ENCODE peak calls at places on chromosomes 1 and 21, in ten cellular contexts. One of them, this sample, is unnamed.

GRCh38 chr21:45093064-45093532 is 18.7 kb downstream of the ADARB1 start:
- DNase-seq in H9: no peak
- DNase-seq in mucosa of descending colon: no peak
- DNase-seq in endothelial cell of umbilical vein: peak
- DNase-seq in transverse colon: no peak
- DNase-seq in AG04450: no peak
- DNase-seq in astrocyte of the spinal cord: no peak
- DNase-seq in dorsolateral prefrontal cortex: no peak
- DNase-seq in fibroblast of the aortic adventitia: no peak
- DNase-seq in left lung: no peak
- DNase-seq in this sample: no peak

GRCh38 chr1:43585596-43585995 is 54.9 kb downstream of the PTPRF start:
- DNase-seq in AG04450: no peak
- DNase-seq in fibroblast of the aortic adventitia: no peak
- DNase-seq in endothelial cell of umbilical vein: no peak
- DNase-seq in astrocyte of the spinal cord: no peak
- DNase-seq in left lung: no peak
- DNase-seq in transverse colon: peak
- DNase-seq in H9: no peak
- DNase-seq in dorsolateral prefrontal cortex: no peak
- DNase-seq in mucosa of descending colon: peak
- DNase-seq in this sample: no peak

GRCh38 chr1:43688594-43689000 is 18.7 kb upstream of the ST3GAL3 start:
- DNase-seq in endothelial cell of umbilical vein: peak
- DNase-seq in dorsolateral prefrontal cortex: no peak
- DNase-seq in mucosa of descending colon: no peak
- DNase-seq in AG04450: peak
- DNase-seq in H9: no peak
- DNase-seq in astrocyte of the spinal cord: peak
- DNase-seq in fibroblast of the aortic adventitia: peak
- DNase-seq in left lung: no peak
- DNase-seq in transverse colon: no peak
- DNase-seq in this sample: no peak

GRCh38 chr1:5847013-5847654 is 145.1 kb downstream of the NPHP4 start:
- DNase-seq in astrocyte of the spinal cord: peak
- DNase-seq in mucosa of descending colon: peak
- DNase-seq in AG04450: no peak
- DNase-seq in endothelial cell of umbilical vein: no peak
- DNase-seq in fibroblast of the aortic adventitia: peak
- DNase-seq in dorsolateral prefrontal cortex: no peak
- DNase-seq in left lung: no peak
- DNase-seq in H9: peak
- DNase-seq in transverse colon: no peak
- DNase-seq in this sample: no peak

GRCh38 chr21:44914176-44914874 is 6.4 kb downstream of the ITGB2 start:
- DNase-seq in fibroblast of the aortic adventitia: no peak
- DNase-seq in dorsolateral prefrontal cortex: no peak
- DNase-seq in H9: no peak
- DNase-seq in left lung: peak
- DNase-seq in endothelial cell of umbilical vein: no peak
- DNase-seq in astrocyte of the spinal cord: no peak
- DNase-seq in AG04450: no peak
- DNase-seq in transverse colon: peak
- DNase-seq in mucosa of descending colon: no peak
- DNase-seq in this sample: no peak

GRCh38 chr1:168264296-168264695 is 16.4 kb upstream of the TBX19 start:
- DNase-seq in endothelial cell of umbilical vein: no peak
- DNase-seq in AG04450: no peak
- DNase-seq in left lung: no peak
- DNase-seq in mucosa of descending colon: no peak
- DNase-seq in H9: no peak
- DNase-seq in transverse colon: no peak
- DNase-seq in dorsolateral prefrontal cortex: no peak
- DNase-seq in fibroblast of the aortic adventitia: no peak
- DNase-seq in astrocyte of the spinal cord: no peak
- DNase-seq in this sample: no peak

GRCh38 chr1:244273845-244274619 is 177.7 kb downstream of the ADSS2 start:
- DNase-seq in astrocyte of the spinal cord: peak
- DNase-seq in dorsolateral prefrontal cortex: peak
- DNase-seq in mucosa of descending colon: peak
- DNase-seq in transverse colon: peak
- DNase-seq in endothelial cell of umbilical vein: no peak
- DNase-seq in left lung: peak
- DNase-seq in H9: no peak
- DNase-seq in AG04450: peak
- DNase-seq in fibroblast of the aortic adventitia: peak
- DNase-seq in this sample: peak

GRCh38 chr1:178382372-178382771 is 114.4 kb downstream of the CLEC20A start:
- DNase-seq in H9: no peak
- DNase-seq in fibroblast of the aortic adventitia: peak
- DNase-seq in astrocyte of the spinal cord: no peak
- DNase-seq in left lung: no peak
- DNase-seq in AG04450: no peak
- DNase-seq in transverse colon: no peak
- DNase-seq in endothelial cell of umbilical vein: no peak
- DNase-seq in dorsolateral prefrontal cortex: no peak
- DNase-seq in mucosa of descending colon: no peak
- DNase-seq in this sample: no peak

GRCh38 chr1:212656730-212657129 is 42.9 kb downstream of the BATF3 start:
- DNase-seq in astrocyte of the spinal cord: no peak
- DNase-seq in left lung: no peak
- DNase-seq in fibroblast of the aortic adventitia: no peak
- DNase-seq in dorsolateral prefrontal cortex: no peak
- DNase-seq in AG04450: no peak
- DNase-seq in transverse colon: no peak
- DNase-seq in mucosa of descending colon: no peak
- DNase-seq in H9: no peak
- DNase-seq in endothelial cell of umbilical vein: no peak
- DNase-seq in this sample: no peak

GRCh38 chr1:190179817-190180216 is 297.8 kb downstream of the BRINP3 start:
- DNase-seq in mucosa of descending colon: no peak
- DNase-seq in fibroblast of the aortic adventitia: peak
- DNase-seq in dorsolateral prefrontal cortex: no peak
- DNase-seq in H9: no peak
- DNase-seq in astrocyte of the spinal cord: peak
- DNase-seq in left lung: no peak
- DNase-seq in endothelial cell of umbilical vein: no peak
- DNase-seq in transverse colon: no peak
- DNase-seq in AG04450: peak
- DNase-seq in this sample: no peak

DNA sequence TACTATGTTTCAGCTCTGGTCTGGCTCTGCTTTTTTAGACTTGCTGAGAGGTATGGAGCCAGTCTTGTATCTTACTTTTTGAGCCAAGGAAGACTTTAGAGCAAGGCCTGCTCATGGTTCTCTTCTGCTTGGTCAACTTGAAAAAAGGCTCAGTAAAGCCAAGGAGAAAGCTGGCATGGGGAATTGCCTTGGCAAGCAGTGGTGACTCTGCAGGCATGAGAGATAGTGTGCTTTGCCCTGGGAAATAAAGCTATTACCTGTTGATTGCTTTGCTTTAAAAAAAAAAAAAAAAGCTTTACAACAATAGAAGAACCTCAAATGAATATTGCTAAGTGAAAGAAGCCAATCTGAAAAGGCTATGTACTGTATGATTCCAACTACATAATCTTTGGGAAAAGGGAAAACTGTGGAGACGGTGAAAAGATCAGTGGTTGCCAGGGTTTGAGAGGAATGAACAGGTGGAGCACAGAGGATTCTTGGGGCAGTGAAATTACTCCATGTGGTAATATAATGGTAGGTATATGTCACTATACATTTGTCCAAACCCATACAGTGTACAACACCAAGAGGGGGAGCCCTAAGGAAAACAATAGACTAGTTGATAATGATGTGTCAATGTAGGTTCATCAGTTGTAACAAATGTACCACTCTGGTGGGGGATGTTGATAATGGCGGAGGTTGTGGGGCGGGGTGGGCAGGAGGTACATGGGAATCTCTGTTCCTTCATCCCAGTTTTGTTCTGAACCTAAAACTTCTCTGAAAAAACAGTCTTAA is 87.6 kb downstream of the HMCN1 start:
- DNase-seq in left lung: no peak
- DNase-seq in astrocyte of the spinal cord: no peak
- DNase-seq in fibroblast of the aortic adventitia: no peak
- DNase-seq in AG04450: no peak
- DNase-seq in mucosa of descending colon: peak
- DNase-seq in transverse colon: no peak
- DNase-seq in H9: no peak
- DNase-seq in dorsolateral prefrontal cortex: no peak
- DNase-seq in endothelial cell of umbilical vein: no peak
- DNase-seq in this sample: no peak
- TF ChIP-seq CTCF in left lung: no peak
- TF ChIP-seq CTCF in astrocyte of the spinal cord: no peak
- TF ChIP-seq CTCF in fibroblast of the aortic adventitia: no peak
- TF ChIP-seq CTCF in AG04450: peak
- TF ChIP-seq CTCF in mucosa of descending colon: no peak
- TF ChIP-seq CTCF in transverse colon: peak
- TF ChIP-seq CTCF in H9: no peak
- TF ChIP-seq CTCF in dorsolateral prefrontal cortex: no peak
- TF ChIP-seq CTCF in endothelial cell of umbilical vein: no peak
- TF ChIP-seq CTCF in this sample: no peak

GRCh38 chr1:91282695-91283420 is 121.8 kb downstream of the HFM1 start:
- DNase-seq in H9: peak
- DNase-seq in mucosa of descending colon: peak
- DNase-seq in fibroblast of the aortic adventitia: peak
- DNase-seq in astrocyte of the spinal cord: peak
- DNase-seq in endothelial cell of umbilical vein: peak
- DNase-seq in transverse colon: peak
- DNase-seq in dorsolateral prefrontal cortex: peak
- DNase-seq in AG04450: peak
- DNase-seq in left lung: no peak
- DNase-seq in this sample: no peak

GRCh38 chr1:91273875-91274274 is 130.8 kb downstream of the HFM1 start:
- DNase-seq in H9: no peak
- DNase-seq in endothelial cell of umbilical vein: peak
- DNase-seq in transverse colon: no peak
- DNase-seq in left lung: no peak
- DNase-seq in AG04450: no peak
- DNase-seq in dorsolateral prefrontal cortex: no peak
- DNase-seq in astrocyte of the spinal cord: peak
- DNase-seq in fibroblast of the aortic adventitia: peak
- DNase-seq in mucosa of descending colon: no peak
- DNase-seq in this sample: no peak

GRCh38 chr1:91283421-91283726 is 121.3 kb downstream of the HFM1 start:
- DNase-seq in mucosa of descending colon: no peak
- DNase-seq in transverse colon: no peak
- DNase-seq in fibroblast of the aortic adventitia: peak
- DNase-seq in AG04450: no peak
- DNase-seq in H9: no peak
- DNase-seq in endothelial cell of umbilical vein: no peak
- DNase-seq in dorsolateral prefrontal cortex: no peak
- DNase-seq in left lung: no peak
- DNase-seq in astrocyte of the spinal cord: no peak
- DNase-seq in this sample: no peak

GRCh38 chr1:91281782-91282181 is 122.9 kb downstream of the HFM1 start:
- DNase-seq in mucosa of descending colon: no peak
- DNase-seq in fibroblast of the aortic adventitia: no peak
- DNase-seq in left lung: no peak
- DNase-seq in H9: no peak
- DNase-seq in transverse colon: no peak
- DNase-seq in endothelial cell of umbilical vein: no peak
- DNase-seq in AG04450: no peak
- DNase-seq in astrocyte of the spinal cord: no peak
- DNase-seq in dorsolateral prefrontal cortex: no peak
- DNase-seq in this sample: no peak

GRCh38 chr1:91278754-91279153 is 125.9 kb downstream of the HFM1 start:
- DNase-seq in endothelial cell of umbilical vein: peak
- DNase-seq in AG04450: no peak
- DNase-seq in fibroblast of the aortic adventitia: peak
- DNase-seq in transverse colon: no peak
- DNase-seq in left lung: no peak
- DNase-seq in dorsolateral prefrontal cortex: no peak
- DNase-seq in astrocyte of the spinal cord: peak
- DNase-seq in mucosa of descending colon: no peak
- DNase-seq in H9: no peak
- DNase-seq in this sample: no peak
- TF ChIP-seq CTCF in endothelial cell of umbilical vein: no peak
- TF ChIP-seq CTCF in AG04450: peak
- TF ChIP-seq CTCF in fibroblast of the aortic adventitia: peak
- TF ChIP-seq CTCF in transverse colon: peak
- TF ChIP-seq CTCF in left lung: no peak
- TF ChIP-seq CTCF in dorsolateral prefrontal cortex: peak
- TF ChIP-seq CTCF in astrocyte of the spinal cord: peak
- TF ChIP-seq CTCF in mucosa of descending colon: no peak
- TF ChIP-seq CTCF in H9: peak
- TF ChIP-seq CTCF in this sample: peak

DNA sequence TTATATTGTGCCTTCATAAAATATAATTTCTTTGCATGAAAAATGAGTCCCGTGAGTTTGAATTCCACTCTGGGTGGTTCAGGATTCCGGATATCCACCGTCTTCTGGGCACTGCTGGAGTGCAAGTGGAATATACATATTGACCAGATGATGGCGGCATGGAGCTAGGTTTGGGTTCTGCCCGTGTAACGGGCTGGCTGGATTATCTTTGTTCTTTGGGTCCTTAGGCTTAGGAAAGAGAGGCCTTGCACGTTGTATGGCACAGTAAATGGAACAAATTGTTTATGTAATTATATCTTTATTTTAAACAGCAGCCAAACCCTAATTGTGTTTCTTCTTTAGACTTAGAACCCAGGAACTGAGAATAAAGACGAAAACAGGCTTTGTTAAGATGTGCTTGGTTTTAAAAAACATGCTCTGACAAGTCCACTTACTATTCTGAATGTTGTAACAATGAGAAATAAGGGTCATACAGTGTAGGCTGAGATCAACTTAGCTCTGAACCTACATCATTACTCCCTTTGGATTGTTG is 13.5 kb upstream of the ACBD6 start:
- DNase-seq in fibroblast of the aortic adventitia: peak
- DNase-seq in transverse colon: peak
- DNase-seq in endothelial cell of umbilical vein: peak
- DNase-seq in astrocyte of the spinal cord: peak
- DNase-seq in mucosa of descending colon: peak
- DNase-seq in dorsolateral prefrontal cortex: peak
- DNase-seq in left lung: peak
- DNase-seq in H9: peak
- DNase-seq in AG04450: peak
- DNase-seq in this sample: no peak
- TF ChIP-seq CTCF in fibroblast of the aortic adventitia: peak
- TF ChIP-seq CTCF in transverse colon: peak
- TF ChIP-seq CTCF in endothelial cell of umbilical vein: peak
- TF ChIP-seq CTCF in astrocyte of the spinal cord: peak
- TF ChIP-seq CTCF in mucosa of descending colon: peak
- TF ChIP-seq CTCF in dorsolateral prefrontal cortex: peak
- TF ChIP-seq CTCF in left lung: peak
- TF ChIP-seq CTCF in H9: peak
- TF ChIP-seq CTCF in AG04450: peak
- TF ChIP-seq CTCF in this sample: peak

DNA sequence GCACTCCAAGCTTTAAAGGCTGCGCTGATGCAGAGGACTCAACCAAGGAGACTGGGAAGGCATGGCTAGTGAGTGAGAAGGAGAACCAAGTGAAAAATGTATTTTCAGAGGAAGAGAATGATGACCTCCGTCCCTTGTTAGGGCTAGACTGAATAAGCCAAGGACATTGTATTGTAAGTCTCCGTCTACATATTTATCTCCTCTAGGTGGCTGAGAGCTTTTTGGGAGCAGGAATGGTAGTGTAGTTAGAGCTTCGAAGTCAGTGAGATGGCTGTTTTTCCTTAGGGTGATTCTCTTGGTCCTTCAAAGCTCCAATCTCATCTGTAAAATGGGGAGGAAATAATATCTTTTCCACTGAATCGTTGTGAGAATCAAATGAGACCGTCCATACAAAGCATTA is 37.6 kb downstream of the ZBTB40 start:
- DNase-seq in endothelial cell of umbilical vein: no peak
- DNase-seq in fibroblast of the aortic adventitia: no peak
- DNase-seq in H9: no peak
- DNase-seq in transverse colon: no peak
- DNase-seq in mucosa of descending colon: no peak
- DNase-seq in AG04450: no peak
- DNase-seq in astrocyte of the spinal cord: no peak
- DNase-seq in left lung: no peak
- DNase-seq in dorsolateral prefrontal cortex: no peak
- DNase-seq in this sample: no peak
- TF ChIP-seq CTCF in endothelial cell of umbilical vein: no peak
- TF ChIP-seq CTCF in fibroblast of the aortic adventitia: no peak
- TF ChIP-seq CTCF in H9: peak
- TF ChIP-seq CTCF in transverse colon: no peak
- TF ChIP-seq CTCF in mucosa of descending colon: no peak
- TF ChIP-seq CTCF in AG04450: no peak
- TF ChIP-seq CTCF in astrocyte of the spinal cord: no peak
- TF ChIP-seq CTCF in left lung: no peak
- TF ChIP-seq CTCF in dorsolateral prefrontal cortex: no peak
- TF ChIP-seq CTCF in this sample: no peak